ENCODE peak calls at places on chromosomes 13 and 19, in eight cellular contexts. Y is CD8-positive, alpha-beta T cell; U is heart right ventricle; V is right lobe of liver; D is AG04450; M is GM23338; G is uterus; S is neural crest cell. L is an unnamed sample.

GRCh38 chr19:58407658-58408151 is 744 bp upstream of the ZNF584 start:
- DNase-seq in Y (no peak), U (no peak), V (peak), D (no peak), M (peak), G (no peak), S (no peak), L (peak)

GRCh38 chr13:35472308-35473008 is 4.0 kb downstream of the MAB21L1 start:
- DNase-seq in Y (no peak), U (no peak), V (no peak), D (no peak), M (peak), G (no peak), S (no peak), L (no peak)

GRCh38 chr19:57934820-57935665 is at the start of gene ZNF418:
- DNase-seq in Y (peak), U (peak), V (peak), D (peak), M (peak), G (peak), S (peak), L (peak)

GRCh38 chr19:58543826-58544590 is at the start of gene TRIM28:
- DNase-seq in Y (peak), U (peak), V (peak), D (peak), M (peak), G (peak), S (peak), L (peak)

GRCh38 chr19:41521860-41522555 is 54.0 kb upstream of the CEACAM21 start:
- DNase-seq in Y (peak), U (no peak), V (no peak), D (no peak), M (peak), G (no peak), S (no peak), L (peak)

GRCh38 chr19:17873661-17874422 is 2.1 kb downstream of the SLC5A5 start:
- DNase-seq in Y (peak), U (no peak), V (no peak), D (no peak), M (peak), G (no peak), S (peak), L (peak)

GRCh38 chr19:55141696-55142095 is 7.3 kb downstream of the TNNT1 start:
- DNase-seq in Y (no peak), U (no peak), V (no peak), D (no peak), M (peak), G (no peak), S (no peak), L (no peak)

GRCh38 chr19:38193445-38193844 is 30.6 kb downstream of the DPF1 start:
- DNase-seq in Y (no peak), U (no peak), V (no peak), D (no peak), M (no peak), G (no peak), S (no peak), L (no peak)

GRCh38 chr13:112067121-112067741 is at the start of gene SOX1:
- DNase-seq in Y (no peak), U (no peak), V (no peak), D (no peak), M (peak), G (no peak), S (no peak), L (no peak)

GRCh38 chr13:20528451-20528850 is 2.8 kb upstream of the CRYL1 start:
- DNase-seq in Y (no peak), U (no peak), V (no peak), D (no peak), M (no peak), G (no peak), S (no peak), L (no peak)

GRCh38 chr19:37942516-37942902 is 35.5 kb downstream of the SIPA1L3 start:
- DNase-seq in Y (no peak), U (no peak), V (no peak), D (no peak), M (no peak), G (no peak), S (no peak), L (peak)

GRCh38 chr13:28251462-28251861 is 113.1 kb downstream of the PAN3 start:
- DNase-seq in Y (no peak), U (no peak), V (no peak), D (no peak), M (no peak), G (no peak), S (no peak), L (no peak)

GRCh38 chr13:87884874-87885273 is 213.7 kb downstream of the SLITRK5 start:
- DNase-seq in Y (no peak), U (no peak), V (no peak), D (peak), M (peak), G (no peak), S (no peak), L (no peak)

GRCh38 chr13:30718661-30719520 is 16.5 kb upstream of the ALOX5AP start:
- DNase-seq in Y (no peak), U (no peak), V (no peak), D (peak), M (no peak), G (no peak), S (no peak), L (no peak)

GRCh38 chr13:73060251-73061160 is 1.7 kb downstream of the KLF5 start:
- DNase-seq in Y (no peak), U (peak), V (no peak), D (peak), M (no peak), G (peak), S (no peak), L (no peak)

GRCh38 chr13:95714142-95714832 is 37.3 kb downstream of the DNAJC3 start:
- DNase-seq in Y (no peak), U (no peak), V (no peak), D (peak), M (no peak), G (no peak), S (no peak), L (no peak)

GRCh38 chr13:103573446-103573845 is 507.2 kb upstream of the SLC10A2 start:
- DNase-seq in Y (no peak), U (no peak), V (no peak), D (no peak), M (peak), G (no peak), S (no peak), L (peak)

GRCh38 chr13:78675112-78675511 is 16.2 kb upstream of the OBI1 start:
- DNase-seq in Y (no peak), U (no peak), V (no peak), D (no peak), M (no peak), G (no peak), S (no peak), L (no peak)

GRCh38 chr19:29831041-29831548 is 19.3 kb downstream of the CCNE1 start:
- DNase-seq in Y (peak), U (no peak), V (no peak), D (no peak), M (no peak), G (no peak), S (no peak), L (peak)

GRCh38 chr13:77374786-77375185 is 47.9 kb upstream of the MYCBP2 start:
- DNase-seq in Y (no peak), U (no peak), V (no peak), D (no peak), M (no peak), G (no peak), S (no peak), L (no peak)

GRCh38 chr13:27601771-27602170 is 18.6 kb downstream of the LNX2 start:
- DNase-seq in Y (no peak), U (no peak), V (no peak), D (no peak), M (no peak), G (no peak), S (no peak), L (no peak)

GRCh38 chr13:47112205-47112896 is 215.5 kb upstream of the HTR2A start:
- DNase-seq in Y (no peak), U (no peak), V (no peak), D (no peak), M (peak), G (no peak), S (no peak), L (no peak)

GRCh38 chr13:43113603-43114002 is 90.2 kb downstream of the DNAJC15 start:
- DNase-seq in Y (no peak), U (no peak), V (no peak), D (peak), M (no peak), G (no peak), S (no peak), L (no peak)

GRCh38 chr19:29537601-29538000 is 11.8 kb downstream of the VSTM2B start:
- DNase-seq in Y (no peak), U (no peak), V (peak), D (no peak), M (no peak), G (no peak), S (no peak), L (peak)

GRCh38 chr19:35206855-35207254 is 21.7 kb downstream of the FAM187B start:
- DNase-seq in Y (no peak), U (no peak), V (peak), D (no peak), M (no peak), G (no peak), S (no peak), L (no peak)

GRCh38 chr13:80884031-80884785 is 543.3 kb upstream of the SPRY2 start:
- DNase-seq in Y (no peak), U (no peak), V (no peak), D (no peak), M (no peak), G (no peak), S (no peak), L (no peak)

GRCh38 chr13:28636078-28636477 is 22.9 kb upstream of the POMP start:
- DNase-seq in Y (no peak), U (no peak), V (no peak), D (no peak), M (no peak), G (no peak), S (no peak), L (no peak)

GRCh38 chr19:55643003-55643732 is at the start of gene ZNF581:
- DNase-seq in Y (peak), U (peak), V (peak), D (peak), M (peak), G (peak), S (peak), L (peak)

GRCh38 chr19:48844472-48844871 is 8.2 kb upstream of the HSD17B14 start:
- DNase-seq in Y (no peak), U (no peak), V (no peak), D (peak), M (peak), G (no peak), S (no peak), L (no peak)
- TF ChIP-seq CTCF in Y (no peak), U (no peak), V (no peak), D (peak), M (peak), G (no peak), S (peak), L (no peak)

GRCh38 chr13:109784590-109785140 is 1.7 kb downstream of the IRS2 start:
- DNase-seq in Y (peak), U (peak), V (peak), D (no peak), M (peak), G (peak), S (peak), L (peak)
- TF ChIP-seq CTCF in Y (peak), U (peak), V (peak), D (peak), M (peak), G (peak), S (peak), L (peak)

DNA sequence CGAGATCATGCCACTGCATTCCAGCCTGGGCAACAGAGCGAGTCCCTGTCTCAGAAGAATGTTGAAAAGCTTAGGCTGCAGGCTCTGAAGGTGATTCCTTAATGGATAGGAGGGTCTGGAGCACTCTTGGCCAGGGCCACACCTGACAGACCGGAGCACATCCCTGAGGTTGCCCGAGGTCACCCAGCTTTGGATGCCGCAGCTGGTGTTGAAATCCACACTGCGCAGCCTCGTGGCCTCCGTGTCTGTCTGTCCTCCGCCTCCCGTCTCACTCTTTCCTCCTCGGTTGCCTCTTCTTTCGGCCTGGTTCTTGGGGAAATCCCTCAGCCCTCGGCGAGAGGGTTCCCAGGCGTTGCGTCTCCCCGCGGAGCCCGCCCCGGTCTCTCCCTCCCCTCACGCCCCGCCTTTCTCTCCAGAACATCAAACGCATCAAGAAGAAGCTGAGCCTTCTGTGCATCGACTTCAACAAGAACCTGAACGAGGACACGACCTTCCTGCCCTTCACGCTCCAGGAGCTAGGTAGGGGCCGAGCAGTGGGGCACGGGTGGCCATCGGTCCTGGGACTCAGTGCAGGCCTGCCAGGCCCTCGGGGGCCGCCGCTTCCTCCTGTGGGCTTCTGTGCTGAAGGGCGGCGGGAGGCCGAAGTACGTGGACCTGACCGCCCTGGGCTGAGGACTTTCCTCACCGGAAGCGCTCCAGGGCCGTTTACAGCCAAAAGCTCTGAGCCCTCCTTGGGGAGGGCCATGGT is 14.1 kb downstream of the THOP1 start:
- DNase-seq in Y (no peak), U (no peak), V (no peak), D (no peak), M (no peak), G (no peak), S (no peak), L (no peak)
- TF ChIP-seq CTCF in Y (no peak), U (no peak), V (no peak), D (no peak), M (no peak), G (no peak), S (no peak), L (no peak)

GRCh38 chr19:7830272-7830771 is 304 bp downstream of the EVI5L start:
- DNase-seq in Y (peak), U (peak), V (peak), D (no peak), M (no peak), G (peak), S (no peak), L (peak)
- TF ChIP-seq CTCF in Y (no peak), U (no peak), V (no peak), D (no peak), M (no peak), G (no peak), S (no peak), L (no peak)

DNA sequence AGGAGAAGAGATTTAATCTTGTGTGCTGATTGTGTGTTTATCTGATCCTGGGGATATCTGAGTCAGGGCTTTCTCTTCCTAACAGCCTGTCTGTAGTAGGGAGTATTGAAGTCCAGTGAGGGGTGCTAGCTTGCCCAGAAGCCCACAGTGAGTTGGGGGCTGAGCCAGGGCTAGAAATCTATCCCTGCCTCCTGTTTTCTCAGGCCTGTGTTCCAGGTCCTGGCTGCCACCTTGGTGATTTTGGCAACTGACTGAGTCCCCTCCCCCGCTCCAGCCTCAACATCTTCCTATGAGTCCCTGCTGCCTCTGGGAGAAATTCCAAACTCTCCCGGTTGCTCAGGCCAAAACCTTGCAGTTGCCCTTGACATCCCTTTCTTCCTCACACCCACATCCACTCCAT is 7.7 kb upstream of the NOVA2 start:
- DNase-seq in Y (no peak), U (no peak), V (no peak), D (no peak), M (peak), G (no peak), S (no peak), L (no peak)
- TF ChIP-seq CTCF in Y (no peak), U (no peak), V (no peak), D (no peak), M (no peak), G (no peak), S (no peak), L (no peak)

DNA sequence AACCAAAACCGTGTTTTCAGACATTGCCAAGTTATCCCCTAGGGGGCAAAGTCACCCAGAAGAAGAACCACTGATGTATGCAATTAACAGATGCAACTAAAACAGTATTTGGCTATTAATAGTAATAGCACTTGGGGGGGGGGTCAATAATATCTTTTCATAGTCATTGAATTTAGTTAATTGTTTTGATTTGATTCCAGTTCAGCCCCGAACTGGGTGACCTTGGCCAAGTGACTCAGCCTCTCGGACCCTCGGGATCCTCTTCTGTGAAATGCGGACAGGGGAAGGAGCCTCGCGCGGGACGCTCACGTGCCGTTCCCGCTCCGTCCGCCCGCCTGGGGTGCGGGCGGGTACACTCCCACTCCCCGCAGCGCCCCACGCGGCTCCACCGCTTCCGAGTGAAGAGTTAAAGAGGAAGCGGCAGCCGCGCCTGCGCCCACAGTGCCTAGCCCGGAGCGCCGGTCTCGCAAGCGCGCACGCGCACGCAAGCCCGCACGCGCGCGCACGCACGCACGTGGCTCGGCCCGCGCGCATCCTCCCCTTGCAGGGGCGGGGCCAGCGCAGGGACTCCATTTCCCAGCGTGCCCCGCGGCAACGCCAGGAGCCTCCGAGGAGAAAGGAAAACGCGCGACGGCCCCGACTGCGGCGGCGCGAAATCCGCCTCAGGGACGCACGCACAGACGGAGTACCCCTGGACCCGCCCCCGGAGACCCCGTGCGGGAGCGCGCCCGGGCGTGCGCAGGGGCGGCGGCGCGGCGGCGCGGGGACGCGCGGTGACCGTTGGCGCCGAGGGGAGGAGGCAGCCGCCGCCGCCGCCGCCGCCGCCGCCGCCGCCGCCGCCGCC is at the start of gene DAZAP1:
- DNase-seq in Y (peak), U (peak), V (peak), D (peak), M (peak), G (peak), S (peak), L (peak)
- TF ChIP-seq CTCF in Y (peak), U (no peak), V (peak), D (peak), M (peak), G (peak), S (peak), L (peak)

DNA sequence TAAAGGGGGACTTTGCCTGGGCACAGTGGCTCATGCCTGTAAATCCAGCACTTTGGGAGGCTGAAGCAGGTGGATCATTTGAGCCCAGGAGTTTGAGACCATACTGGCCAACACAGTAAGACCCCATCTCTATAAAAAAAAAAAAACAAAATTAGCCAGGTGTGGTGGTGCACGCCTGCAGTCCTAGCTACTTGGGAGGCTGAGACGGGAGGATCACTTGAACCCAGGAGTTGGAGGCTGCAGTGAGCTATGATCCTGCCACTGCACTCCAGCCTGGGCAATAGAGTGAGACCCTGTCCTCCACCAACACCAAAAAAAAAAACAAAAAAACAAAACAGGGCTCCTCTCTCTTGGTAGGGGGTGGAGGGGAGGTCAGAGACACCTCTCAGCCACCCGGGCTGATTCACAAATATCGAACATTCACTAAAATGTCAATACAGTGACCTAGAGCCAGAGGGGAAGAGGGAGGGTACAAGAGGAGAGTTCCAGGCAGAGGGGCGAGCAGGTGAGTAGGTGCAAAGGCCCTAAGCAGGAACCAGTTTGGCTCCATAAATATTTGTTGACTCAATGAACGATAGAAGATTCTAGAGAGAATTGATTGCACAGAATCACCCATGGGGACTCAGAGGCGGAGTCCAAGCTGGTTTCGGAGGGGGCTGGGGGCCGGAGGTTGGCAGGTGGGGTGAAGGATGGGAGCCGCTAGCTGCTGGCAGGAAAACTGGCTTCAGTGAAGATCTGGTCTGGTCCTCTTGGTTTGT is 1.0 kb upstream of the CREB3L3 start:
- DNase-seq in Y (no peak), U (no peak), V (no peak), D (no peak), M (no peak), G (no peak), S (no peak), L (no peak)
- TF ChIP-seq CTCF in Y (no peak), U (no peak), V (no peak), D (no peak), M (no peak), G (no peak), S (no peak), L (no peak)

L was measured in upper lobe of right lung.